ENCODE peak calls at places on chromosome 20, in seven cellular contexts. V is transverse colon, Y is spleen, Z is vagina, A is H1, X is sigmoid colon, W is stomach. G is an unnamed sample.

GRCh38 chr20:13286600-13286999 is 65.5 kb downstream of the ISM1 start:
- DNase-seq in V (no peak), Y (no peak), Z (no peak), A (no peak), X (no peak), W (no peak), G (no peak)

GRCh38 chr20:16476032-16476431 is 97.2 kb downstream of the KIF16B start:
- DNase-seq in V (no peak), Y (no peak), Z (no peak), A (no peak), X (no peak), W (no peak), G (no peak)

GRCh38 chr20:1687053-1687452 is 29.5 kb upstream of the SIRPG start:
- DNase-seq in V (no peak), Y (no peak), Z (no peak), A (peak), X (no peak), W (no peak), G (no peak)

GRCh38 chr20:62602550-62602949 is 39.8 kb upstream of the SLCO4A1 start:
- DNase-seq in V (peak), Y (peak), Z (no peak), A (no peak), X (no peak), W (peak), G (no peak)

GRCh38 chr20:40188319-40188718 is 500.7 kb downstream of the MAFB start:
- DNase-seq in V (no peak), Y (no peak), Z (no peak), A (no peak), X (no peak), W (no peak), G (no peak)

GRCh38 chr20:12201289-12201991 is 283.7 kb downstream of the BTBD3 start:
- DNase-seq in V (no peak), Y (no peak), Z (no peak), A (no peak), X (no peak), W (no peak), G (no peak)

GRCh38 chr20:23596856-23597255 is 8.9 kb downstream of the CST9 start:
- DNase-seq in V (no peak), Y (no peak), Z (no peak), A (no peak), X (no peak), W (no peak), G (no peak)

GRCh38 chr20:58352454-58352853 is 36.6 kb upstream of the VAPB start:
- DNase-seq in V (no peak), Y (no peak), Z (no peak), A (no peak), X (no peak), W (no peak), G (no peak)

GRCh38 chr20:6045566-6045965 is 8.3 kb downstream of the LRRN4 start:
- DNase-seq in V (no peak), Y (no peak), Z (no peak), A (no peak), X (no peak), W (no peak), G (no peak)

GRCh38 chr20:33733654-33734576 is 2.1 kb downstream of the ZNF341 start:
- DNase-seq in V (peak), Y (peak), Z (no peak), A (peak), X (peak), W (peak), G (no peak)

GRCh38 chr20:58393299-58393698 is 4.3 kb downstream of the VAPB start:
- DNase-seq in V (no peak), Y (no peak), Z (no peak), A (no peak), X (no peak), W (no peak), G (no peak)

GRCh38 chr20:7375905-7376304 is 564.4 kb downstream of the HAO1 start:
- DNase-seq in V (no peak), Y (no peak), Z (no peak), A (no peak), X (no peak), W (no peak), G (no peak)

GRCh38 chr20:61934716-61935530 is 130.8 kb downstream of the TAF4 start:
- DNase-seq in V (no peak), Y (peak), Z (no peak), A (peak), X (peak), W (no peak), G (no peak)

GRCh38 chr20:48659888-48660287 is 167.9 kb downstream of the PREX1 start:
- DNase-seq in V (no peak), Y (no peak), Z (no peak), A (no peak), X (no peak), W (peak), G (no peak)

GRCh38 chr20:61804896-61805295 is 260.8 kb downstream of the TAF4 start:
- DNase-seq in V (no peak), Y (peak), Z (no peak), A (no peak), X (no peak), W (no peak), G (no peak)

GRCh38 chr20:57457243-57457761 is 66.1 kb downstream of the RBM38 start:
- DNase-seq in V (no peak), Y (no peak), Z (no peak), A (no peak), X (peak), W (no peak), G (no peak)

GRCh38 chr20:289693-290080 is 863 bp downstream of the C20orf96 start:
- DNase-seq in V (no peak), Y (no peak), Z (no peak), A (no peak), X (no peak), W (no peak), G (no peak)

GRCh38 chr20:53072923-53073579 is 100.9 kb downstream of the TSHZ2 start:
- DNase-seq in V (no peak), Y (no peak), Z (no peak), A (no peak), X (no peak), W (no peak), G (no peak)

GRCh38 chr20:51695574-51696303 is 72.5 kb downstream of the ATP9A start:
- DNase-seq in V (no peak), Y (no peak), Z (no peak), A (no peak), X (no peak), W (peak), G (no peak)

GRCh38 chr20:20827992-20828597 is 115.7 kb upstream of the RALGAPA2 start:
- DNase-seq in V (no peak), Y (no peak), Z (no peak), A (no peak), X (no peak), W (no peak), G (no peak)

GRCh38 chr20:55086421-55086820 is 611.0 kb downstream of the DOK5 start:
- DNase-seq in V (no peak), Y (no peak), Z (no peak), A (no peak), X (no peak), W (no peak), G (no peak)

GRCh38 chr20:16761305-16761829 is 13.2 kb downstream of the OTOR start:
- DNase-seq in V (peak), Y (no peak), Z (no peak), A (peak), X (no peak), W (peak), G (no peak)

GRCh38 chr20:16885746-16886145 is 137.6 kb downstream of the OTOR start:
- DNase-seq in V (no peak), Y (no peak), Z (no peak), A (no peak), X (no peak), W (no peak), G (no peak)

GRCh38 chr20:17969276-17969883 is 562 bp downstream of the MGME1 start:
- DNase-seq in V (peak), Y (no peak), Z (no peak), A (no peak), X (no peak), W (peak), G (no peak)

GRCh38 chr20:35771367-35771688 is 487 bp upstream of the PHF20 start:
- DNase-seq in V (no peak), Y (no peak), Z (no peak), A (no peak), X (no peak), W (no peak), G (no peak)

GRCh38 chr20:35771689-35772562 is at the start of gene PHF20:
- DNase-seq in V (peak), Y (peak), Z (peak), A (peak), X (peak), W (peak), G (peak)

GRCh38 chr20:35772563-35773058 is 796 bp downstream of the PHF20 start:
- DNase-seq in V (no peak), Y (no peak), Z (no peak), A (no peak), X (no peak), W (no peak), G (no peak)

GRCh38 chr20:35776513-35777101 is 4.8 kb downstream of the PHF20 start:
- DNase-seq in V (peak), Y (no peak), Z (no peak), A (no peak), X (peak), W (peak), G (no peak)

DNA sequence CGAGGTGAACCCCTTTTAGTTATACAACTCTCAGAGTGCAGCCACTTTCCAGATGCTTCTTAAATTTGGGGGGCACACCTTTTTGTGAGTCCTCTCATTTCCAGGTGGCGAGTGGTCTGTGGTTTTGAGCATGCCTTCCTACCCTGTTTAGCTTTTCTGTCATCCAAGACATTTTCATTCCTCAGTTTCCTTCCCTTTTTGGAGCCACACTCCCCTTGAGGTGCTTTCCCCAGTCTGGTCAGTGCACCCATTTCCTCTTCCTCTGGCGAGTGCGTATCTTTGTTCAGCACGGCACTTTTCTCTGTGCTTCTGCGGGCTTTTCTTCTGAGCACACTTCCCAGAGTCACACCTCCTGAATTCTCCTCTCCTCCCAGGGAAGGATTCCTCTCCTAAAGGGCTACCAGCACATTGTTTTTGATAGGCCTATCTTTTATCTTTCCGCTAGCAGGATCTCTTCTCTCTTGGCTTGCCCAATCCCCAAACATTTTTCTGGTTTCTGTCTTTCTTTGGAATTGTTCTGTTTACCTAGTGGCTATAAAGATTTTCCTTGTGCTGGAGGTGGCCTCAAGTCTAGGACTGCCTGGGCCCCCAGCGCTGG is 1.4 kb downstream of the PHF20 start:
- DNase-seq in V (peak), Y (peak), Z (no peak), A (no peak), X (peak), W (peak), G (no peak)
- TF ChIP-seq POLR2A in V (peak), Y (no peak), Z (no peak), A (no peak), X (no peak), W (no peak), G (no peak)

GRCh38 chr20:50270569-50270968 is 79.9 kb downstream of the CEBPB start:
- DNase-seq in V (no peak), Y (peak), Z (no peak), A (no peak), X (no peak), W (no peak), G (no peak)
- TF ChIP-seq POLR2AphosphoS5 in V (no peak), Y (peak), Z (no peak), A (no peak), X (no peak), W (no peak), G (no peak)

GRCh38 chr20:31406115-31406514 is at the start of gene DEFB121:
- DNase-seq in V (no peak), Y (no peak), Z (no peak), A (no peak), X (no peak), W (no peak), G (no peak)

DNA sequence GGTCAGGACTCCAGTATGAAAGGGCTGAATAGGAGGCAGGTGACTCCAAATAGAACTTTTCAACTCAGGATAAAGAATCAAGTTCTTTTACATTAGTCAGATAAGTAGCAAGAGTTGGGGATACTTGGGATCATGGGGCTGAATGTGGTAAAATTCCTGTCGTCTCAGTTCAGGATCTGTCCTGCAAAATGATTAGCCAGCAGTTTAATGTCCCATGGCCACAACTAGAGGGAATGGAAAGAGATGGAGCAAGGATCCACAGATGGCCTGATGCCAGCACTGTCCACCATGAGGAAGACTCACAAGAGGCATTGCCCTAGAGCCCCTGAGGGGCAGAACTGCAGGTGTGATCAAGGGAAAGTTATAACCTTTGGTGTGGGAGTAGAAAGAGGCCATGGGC is 2.1 kb downstream of the DEFB121 start:
- DNase-seq in V (no peak), Y (no peak), Z (no peak), A (no peak), X (no peak), W (no peak), G (no peak)
- TF ChIP-seq POLR2A in V (no peak), Y (no peak), Z (no peak), A (no peak), X (no peak), W (no peak), G (no peak)

GRCh38 chr20:35742741-35743523 is 872 bp upstream of the RBM39 start:
- DNase-seq in V (no peak), Y (no peak), Z (no peak), A (no peak), X (no peak), W (no peak), G (no peak)

GRCh38 chr20:35738410-35739179 is 3.5 kb downstream of the RBM39 start:
- DNase-seq in V (no peak), Y (no peak), Z (no peak), A (no peak), X (no peak), W (no peak), G (no peak)

GRCh38 chr20:35741892-35742740 is at the start of gene RBM39:
- DNase-seq in V (peak), Y (peak), Z (peak), A (peak), X (peak), W (peak), G (peak)

GRCh38 chr20:35737865-35738333 is 4.2 kb downstream of the RBM39 start:
- DNase-seq in V (no peak), Y (no peak), Z (no peak), A (no peak), X (no peak), W (no peak), G (no peak)

DNA sequence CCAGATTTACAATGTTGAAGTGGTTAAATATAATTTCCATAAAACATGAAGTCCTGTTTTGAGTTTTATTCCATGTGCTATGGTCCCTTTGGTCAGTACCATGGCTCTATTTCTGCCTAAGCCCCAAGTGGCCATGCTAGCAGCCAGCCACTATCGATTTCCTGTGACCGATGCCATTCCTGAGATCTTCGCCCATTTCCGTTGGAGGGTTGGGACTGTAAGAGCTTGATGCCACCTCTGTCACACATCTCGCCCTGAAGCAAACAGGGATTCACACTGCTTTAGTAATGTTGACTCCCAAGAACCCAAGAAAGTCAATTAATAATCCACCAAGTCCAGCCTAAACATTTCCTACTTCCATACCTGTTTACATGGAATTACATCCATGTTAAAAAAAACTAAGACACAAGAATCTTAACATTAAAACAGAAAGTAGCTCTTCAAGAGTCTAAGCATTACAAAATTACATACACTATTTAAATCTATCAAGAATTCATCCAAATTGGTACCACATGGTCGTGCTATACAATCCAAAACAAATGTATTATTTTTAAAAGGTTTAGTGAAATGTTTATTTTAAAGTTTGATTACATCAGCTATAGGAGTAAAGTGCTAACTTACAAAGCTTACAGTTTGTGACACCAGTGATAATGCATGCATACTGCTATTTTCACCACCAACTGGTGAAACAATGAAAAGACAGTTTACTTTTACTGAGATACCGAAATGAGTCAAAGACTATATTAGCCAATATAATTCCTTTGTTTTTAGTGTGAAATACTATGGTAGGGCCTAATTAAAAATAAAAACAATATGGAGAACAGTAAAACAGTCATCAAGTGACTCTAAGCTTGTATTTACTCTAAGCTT is 2.5 kb downstream of the RBM39 start:
- DNase-seq in V (no peak), Y (no peak), Z (no peak), A (no peak), X (no peak), W (no peak), G (no peak)
- TF ChIP-seq POLR2AphosphoS5 in V (no peak), Y (peak), Z (no peak), A (peak), X (no peak), W (no peak), G (peak)

GRCh38 chr20:35277531-35278395 is at the start of gene MMP24OS:
- DNase-seq in V (peak), Y (peak), Z (no peak), A (peak), X (peak), W (peak), G (peak)
- TF ChIP-seq POLR2A in V (peak), Y (peak), Z (peak), A (peak), X (peak), W (no peak), G (peak)

GRCh38 chr20:38231786-38232130 is 28.8 kb downstream of the KIAA1755 start:
- DNase-seq in V (no peak), Y (no peak), Z (no peak), A (no peak), X (peak), W (no peak), G (no peak)

GRCh38 chr20:38229376-38230252 is 30.9 kb downstream of the KIAA1755 start:
- DNase-seq in V (no peak), Y (peak), Z (no peak), A (peak), X (peak), W (no peak), G (no peak)

GRCh38 chr20:38228436-38228835 is 32.1 kb downstream of the KIAA1755 start:
- DNase-seq in V (no peak), Y (no peak), Z (no peak), A (no peak), X (no peak), W (no peak), G (no peak)

GRCh38 chr20:38230253-38230551 is 30.3 kb downstream of the KIAA1755 start:
- DNase-seq in V (no peak), Y (no peak), Z (no peak), A (no peak), X (no peak), W (no peak), G (no peak)

DNA sequence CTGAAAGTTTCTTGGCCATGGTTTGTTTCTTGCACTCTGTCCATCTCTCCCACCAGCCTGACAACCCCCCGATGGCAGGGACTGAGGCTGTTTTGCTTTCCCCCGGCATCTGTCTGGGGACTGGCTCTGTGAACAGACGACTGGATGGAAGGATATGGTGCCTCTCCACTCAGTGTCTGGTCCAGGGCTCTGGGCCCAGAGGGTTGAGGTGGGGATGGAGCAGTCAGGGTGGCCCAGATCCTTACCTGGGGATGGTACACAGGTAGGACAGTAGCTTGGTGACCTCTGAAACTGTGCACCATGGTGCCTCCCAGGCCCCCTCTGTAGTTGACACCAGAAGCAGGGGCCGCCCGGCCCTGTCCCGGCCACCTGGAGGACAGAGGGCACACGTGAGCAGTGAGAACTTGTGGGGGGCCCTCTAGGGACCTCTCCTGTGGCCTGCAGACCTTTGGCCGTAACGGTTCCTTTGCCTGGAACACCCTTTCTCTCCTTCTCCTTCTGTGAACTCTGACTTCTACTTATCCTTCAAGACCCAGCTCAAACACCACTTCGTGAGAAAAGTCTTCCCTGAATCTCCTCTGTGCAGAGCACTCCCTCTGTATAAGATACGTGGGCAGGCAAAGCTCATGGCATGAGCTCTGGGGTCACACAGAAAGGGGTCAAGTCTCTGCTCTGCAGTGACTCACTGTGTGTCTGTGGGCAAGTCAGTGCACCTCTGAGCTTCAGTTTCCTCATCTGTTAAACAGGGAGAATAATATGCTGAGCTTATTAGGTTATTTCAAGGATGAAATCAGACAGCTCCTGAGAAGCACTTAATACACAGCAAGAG is 29.4 kb downstream of the KIAA1755 start:
- DNase-seq in V (no peak), Y (no peak), Z (no peak), A (no peak), X (no peak), W (no peak), G (no peak)
- TF ChIP-seq POLR2AphosphoS5 in V (no peak), Y (no peak), Z (no peak), A (no peak), X (no peak), W (no peak), G (no peak)

GRCh38 chr20:63656451-63656850 is 1.7 kb upstream of the RTEL1 start:
- DNase-seq in V (no peak), Y (no peak), Z (no peak), A (no peak), X (no peak), W (no peak), G (no peak)

GRCh38 chr20:63657260-63657936 is 714 bp upstream of the RTEL1 start:
- DNase-seq in V (no peak), Y (peak), Z (no peak), A (no peak), X (peak), W (no peak), G (no peak)

GRCh38 chr20:63658749-63659187 is 656 bp downstream of the RTEL1 start:
- DNase-seq in V (no peak), Y (peak), Z (no peak), A (no peak), X (no peak), W (no peak), G (no peak)

GRCh38 chr20:63659370-63659769 is 1.3 kb downstream of the RTEL1 start:
- DNase-seq in V (no peak), Y (peak), Z (no peak), A (no peak), X (peak), W (no peak), G (no peak)

GRCh38 chr20:63657937-63658748 is at the start of gene RTEL1:
- DNase-seq in V (peak), Y (peak), Z (no peak), A (peak), X (peak), W (peak), G (peak)
- TF ChIP-seq POLR2A in V (peak), Y (no peak), Z (no peak), A (no peak), X (peak), W (no peak), G (no peak)

G was measured in GM12892.